ENCODE peak calls at places on chromosomes 7 and 10, in ten cellular contexts. B is LoVo; W is SW480; Y is WERI-Rb-1; Z is A549; X is body of pancreas; K is stimulated activated CD4-positive, alpha-beta T cell treated with anti-CD3 and anti-CD28 coated beads, Interleukin-1b, Interleukin-23, amount 100 ng/mL, for 1 hour; Q is BJ; F is HFFc6; D is GDM1. C is an unnamed sample.

GRCh38 chr10:76543655-76544054 is 1094.0 kb downstream of the KCNMA1 start:
- DNase-seq in Q (no peak), K (no peak), X (no peak), F (no peak), D (no peak), W (no peak), Z (no peak), Y (no peak), B (no peak), C (no peak)

GRCh38 chr7:23894891-23895569 is 185.0 kb downstream of the STK31 start:
- DNase-seq in X (no peak), F (no peak), B (no peak), Z (no peak), D (no peak), W (no peak), K (no peak), Q (no peak), Y (no peak), C (no peak)

GRCh38 chr10:70518695-70519094 is 40.1 kb downstream of the PALD1 start:
- DNase-seq in D (no peak), X (no peak), B (no peak), Y (no peak), K (no peak), F (peak; percentile 71), W (no peak), Z (peak; percentile 18), Q (no peak), C (no peak)

GRCh38 chr7:75642810-75643486 is 95.8 kb downstream of the HIP1 start:
- DNase-seq in Y (peak; percentile 55), K (peak; percentile 29), F (peak; percentile 60), Q (no peak), D (peak; percentile 68), X (peak; percentile 64), W (peak; percentile 77), Z (peak; percentile 82), B (peak; percentile 18), C (peak; percentile 67)

GRCh38 chr7:133854739-133855138 is 272.4 kb upstream of the LRGUK start:
- DNase-seq in Z (peak; percentile 54), W (peak; percentile 69), F (peak; percentile 68), Q (no peak), D (no peak), X (no peak), K (no peak), Y (no peak), B (peak; percentile 17), C (peak; percentile 36)

GRCh38 chr10:17144757-17145156 is 15.1 kb upstream of the CUBN start:
- DNase-seq in X (no peak), B (no peak), Y (no peak), K (peak; percentile 24), W (no peak), F (peak; percentile 5), Q (no peak), D (no peak), Z (no peak), C (no peak)

GRCh38 chr7:141585592-141586510 is 34.6 kb downstream of the AGK start:
- DNase-seq in Y (no peak), Z (peak; percentile 70), W (peak; percentile 37), B (peak; percentile 1), Q (peak; percentile 80), K (no peak), X (no peak), F (peak; percentile 86), D (no peak), C (no peak)

GRCh38 chr10:47173929-47174442 is 126.0 kb upstream of the GDF10 start:
- DNase-seq in Y (no peak), D (no peak), K (no peak), B (no peak), X (no peak), F (no peak), Q (no peak), W (no peak), Z (no peak), C (no peak)

GRCh38 chr10:114045071-114045737 is 1.5 kb downstream of the ADRB1 start:
- DNase-seq in D (no peak), K (no peak), B (no peak), Y (peak; percentile 49), Z (no peak), F (no peak), W (peak; percentile 44), Q (no peak), X (peak; percentile 34), C (no peak)

GRCh38 chr7:66505531-66506451 is 122.9 kb upstream of the KCTD7 start:
- DNase-seq in B (no peak), F (no peak), X (no peak), Z (no peak), Q (no peak), D (no peak), Y (peak; percentile 46), W (no peak), K (no peak), C (peak; percentile 57)

GRCh38 chr10:88233870-88234269 is 349.2 kb downstream of the RNLS start:
- DNase-seq in K (no peak), Z (no peak), X (no peak), B (no peak), D (no peak), F (no peak), W (no peak), Q (no peak), Y (no peak), C (no peak)

GRCh38 chr7:138186951-138187351 is 110.7 kb downstream of the AKR1D1 start:
- DNase-seq in Z (peak; percentile 1), Q (no peak), B (peak; percentile 39), W (no peak), F (peak; percentile 55), K (no peak), Y (no peak), X (no peak), D (no peak), C (no peak)

GRCh38 chr7:1915956-1916620 is 246.0 kb downstream of the ELFN1 start:
- DNase-seq in W (no peak), Y (no peak), X (no peak), D (no peak), K (no peak), Q (no peak), B (no peak), F (no peak), Z (no peak), C (no peak)

GRCh38 chr10:102120987-102121738 is 995 bp upstream of the LDB1 start:
- DNase-seq in X (no peak), B (no peak), Q (no peak), Y (peak; percentile 74), F (peak; percentile 70), Z (no peak), W (no peak), K (no peak), D (peak; percentile 45), C (no peak)

GRCh38 chr10:78177013-78177370 is 143.3 kb downstream of the RPS24 start:
- DNase-seq in W (peak; percentile 51), D (no peak), F (no peak), Y (no peak), Q (no peak), B (no peak), X (no peak), Z (no peak), K (no peak), C (no peak)

GRCh38 chr7:138460176-138460648 is at the start of gene TRIM24:
- DNase-seq in Q (no peak), Z (no peak), K (no peak), D (no peak), Y (no peak), X (no peak), F (no peak), W (peak; percentile 98), B (no peak), C (no peak)

GRCh38 chr7:44211126-44211675 is 10.4 kb downstream of the YKT6 start:
- DNase-seq in D (no peak), F (no peak), Q (no peak), Y (peak; percentile 17), W (no peak), X (no peak), K (no peak), Z (no peak), B (no peak), C (peak; percentile 8)

GRCh38 chr7:15839415-15840100 is 153.1 kb upstream of the MEOX2 start:
- DNase-seq in Q (no peak), D (no peak), Y (no peak), B (no peak), Z (no peak), W (no peak), K (no peak), F (no peak), X (no peak), C (no peak)

GRCh38 chr10:131870831-131871672 is 29.8 kb upstream of the PPP2R2D start:
- DNase-seq in K (no peak), Y (peak; percentile 59), B (no peak), D (no peak), F (no peak), W (no peak), Q (no peak), Z (no peak), X (no peak), C (no peak)

GRCh38 chr10:122990278-122990677 is 10.1 kb downstream of the PSTK start:
- DNase-seq in Z (no peak), K (no peak), B (no peak), F (peak; percentile 13), X (no peak), W (no peak), D (no peak), Y (no peak), Q (no peak), C (no peak)

GRCh38 chr7:101557978-101558741 is 70.9 kb downstream of the MYL10 start:
- DNase-seq in K (no peak), Z (no peak), W (no peak), D (no peak), B (no peak), F (no peak), Y (no peak), Q (no peak), X (peak; percentile 3), C (no peak)